ENCODE peak calls at places on chromosomes 12 and 14, in nine cellular contexts. One of them, this sample, is unnamed.

GRCh38 chr12:76268267-76268666 is 79.9 kb downstream of the BBS10 start:
- DNase-seq in GM23338: no peak
- DNase-seq in lung: no peak
- DNase-seq in AG10803: no peak
- DNase-seq in GM12865: no peak
- DNase-seq in thyroid gland: no peak
- DNase-seq in AG04450: no peak
- DNase-seq in neural progenitor cell: no peak
- DNase-seq in cardiac fibroblast: peak
- DNase-seq in this sample: no peak

GRCh38 chr14:94355191-94355794 is 32.2 kb upstream of the SERPINA6 start:
- DNase-seq in GM23338: peak
- DNase-seq in lung: peak
- DNase-seq in AG04450: peak
- DNase-seq in GM12865: no peak
- DNase-seq in cardiac fibroblast: peak
- DNase-seq in thyroid gland: peak
- DNase-seq in neural progenitor cell: peak
- DNase-seq in AG10803: peak
- DNase-seq in this sample: no peak

GRCh38 chr12:80946591-80946990 is 8.9 kb upstream of the LIN7A start:
- DNase-seq in AG04450: no peak
- DNase-seq in GM23338: no peak
- DNase-seq in GM12865: no peak
- DNase-seq in cardiac fibroblast: peak
- DNase-seq in lung: no peak
- DNase-seq in thyroid gland: no peak
- DNase-seq in AG10803: peak
- DNase-seq in neural progenitor cell: no peak
- DNase-seq in this sample: no peak

GRCh38 chr12:10753066-10753465 is 29.9 kb upstream of the YBX3 start:
- DNase-seq in GM12865: no peak
- DNase-seq in neural progenitor cell: no peak
- DNase-seq in cardiac fibroblast: peak
- DNase-seq in AG04450: peak
- DNase-seq in AG10803: peak
- DNase-seq in GM23338: no peak
- DNase-seq in thyroid gland: no peak
- DNase-seq in lung: no peak
- DNase-seq in this sample: no peak

GRCh38 chr12:14854586-14855163 is 11.3 kb upstream of the ART4 start:
- DNase-seq in lung: no peak
- DNase-seq in AG10803: peak
- DNase-seq in cardiac fibroblast: peak
- DNase-seq in AG04450: no peak
- DNase-seq in neural progenitor cell: no peak
- DNase-seq in GM12865: peak
- DNase-seq in thyroid gland: no peak
- DNase-seq in GM23338: no peak
- DNase-seq in this sample: no peak

GRCh38 chr12:105554856-105555255 is 224.4 kb downstream of the C12orf75 start:
- DNase-seq in lung: no peak
- DNase-seq in AG10803: no peak
- DNase-seq in GM12865: no peak
- DNase-seq in neural progenitor cell: no peak
- DNase-seq in GM23338: no peak
- DNase-seq in thyroid gland: no peak
- DNase-seq in AG04450: no peak
- DNase-seq in cardiac fibroblast: no peak
- DNase-seq in this sample: no peak

GRCh38 chr12:105957058-105957457 is 181.7 kb downstream of the NUAK1 start:
- DNase-seq in lung: no peak
- DNase-seq in AG10803: no peak
- DNase-seq in GM12865: no peak
- DNase-seq in GM23338: no peak
- DNase-seq in thyroid gland: no peak
- DNase-seq in neural progenitor cell: no peak
- DNase-seq in AG04450: no peak
- DNase-seq in cardiac fibroblast: no peak
- DNase-seq in this sample: no peak

GRCh38 chr12:109463776-109464175 is 13.3 kb downstream of the KCTD10 start:
- DNase-seq in AG04450: no peak
- DNase-seq in GM23338: no peak
- DNase-seq in lung: no peak
- DNase-seq in cardiac fibroblast: peak
- DNase-seq in thyroid gland: no peak
- DNase-seq in AG10803: peak
- DNase-seq in GM12865: no peak
- DNase-seq in neural progenitor cell: no peak
- DNase-seq in this sample: no peak

GRCh38 chr12:104458645-104459555 is 2.2 kb downstream of the CHST11 start:
- DNase-seq in AG04450: no peak
- DNase-seq in cardiac fibroblast: peak
- DNase-seq in AG10803: peak
- DNase-seq in lung: no peak
- DNase-seq in GM12865: peak
- DNase-seq in thyroid gland: no peak
- DNase-seq in neural progenitor cell: peak
- DNase-seq in GM23338: peak
- DNase-seq in this sample: no peak

GRCh38 chr12:45458238-45458637 is 242.3 kb downstream of the ANO6 start:
- DNase-seq in AG10803: no peak
- DNase-seq in GM12865: no peak
- DNase-seq in thyroid gland: no peak
- DNase-seq in GM23338: no peak
- DNase-seq in lung: no peak
- DNase-seq in AG04450: no peak
- DNase-seq in cardiac fibroblast: peak
- DNase-seq in neural progenitor cell: no peak
- DNase-seq in this sample: no peak

GRCh38 chr12:13534645-13535398 is 338.3 kb downstream of the EMP1 start:
- DNase-seq in GM12865: peak
- DNase-seq in cardiac fibroblast: peak
- DNase-seq in GM23338: peak
- DNase-seq in AG10803: peak
- DNase-seq in lung: peak
- DNase-seq in thyroid gland: peak
- DNase-seq in neural progenitor cell: peak
- DNase-seq in AG04450: peak
- DNase-seq in this sample: no peak

GRCh38 chr12:27554003-27554402 is 30.0 kb downstream of the PPFIBP1 start:
- DNase-seq in thyroid gland: no peak
- DNase-seq in GM12865: no peak
- DNase-seq in lung: no peak
- DNase-seq in GM23338: no peak
- DNase-seq in neural progenitor cell: no peak
- DNase-seq in cardiac fibroblast: no peak
- DNase-seq in AG10803: no peak
- DNase-seq in AG04450: no peak
- DNase-seq in this sample: no peak
- H3K4me3 ChIP-seq in thyroid gland: no peak
- H3K4me3 ChIP-seq in GM12865: no peak
- H3K4me3 ChIP-seq in lung: no peak
- H3K4me3 ChIP-seq in GM23338: no peak
- H3K4me3 ChIP-seq in neural progenitor cell: no peak
- H3K4me3 ChIP-seq in cardiac fibroblast: no peak
- H3K4me3 ChIP-seq in AG10803: no peak
- H3K4me3 ChIP-seq in AG04450: peak
- H3K4me3 ChIP-seq in this sample: no peak

GRCh38 chr12:116534341-116535121 is 24.6 kb upstream of the MAP1LC3B2 start:
- DNase-seq in AG10803: no peak
- DNase-seq in cardiac fibroblast: no peak
- DNase-seq in AG04450: no peak
- DNase-seq in GM23338: peak
- DNase-seq in lung: no peak
- DNase-seq in thyroid gland: peak
- DNase-seq in neural progenitor cell: peak
- DNase-seq in GM12865: no peak
- DNase-seq in this sample: no peak

GRCh38 chr12:116533343-116534248 is 25.6 kb upstream of the MAP1LC3B2 start:
- DNase-seq in lung: peak
- DNase-seq in GM23338: peak
- DNase-seq in neural progenitor cell: peak
- DNase-seq in AG10803: peak
- DNase-seq in GM12865: peak
- DNase-seq in cardiac fibroblast: peak
- DNase-seq in thyroid gland: peak
- DNase-seq in AG04450: peak
- DNase-seq in this sample: no peak

GRCh38 chr12:116529686-116530085 is 29.5 kb upstream of the MAP1LC3B2 start:
- DNase-seq in GM12865: no peak
- DNase-seq in AG04450: no peak
- DNase-seq in neural progenitor cell: no peak
- DNase-seq in thyroid gland: no peak
- DNase-seq in AG10803: peak
- DNase-seq in cardiac fibroblast: no peak
- DNase-seq in GM23338: no peak
- DNase-seq in lung: no peak
- DNase-seq in this sample: no peak

GRCh38 chr12:116532986-116533342 is 26.2 kb upstream of the MAP1LC3B2 start:
- DNase-seq in thyroid gland: no peak
- DNase-seq in GM12865: no peak
- DNase-seq in neural progenitor cell: no peak
- DNase-seq in GM23338: no peak
- DNase-seq in AG04450: no peak
- DNase-seq in lung: no peak
- DNase-seq in AG10803: no peak
- DNase-seq in cardiac fibroblast: no peak
- DNase-seq in this sample: no peak

DNA sequence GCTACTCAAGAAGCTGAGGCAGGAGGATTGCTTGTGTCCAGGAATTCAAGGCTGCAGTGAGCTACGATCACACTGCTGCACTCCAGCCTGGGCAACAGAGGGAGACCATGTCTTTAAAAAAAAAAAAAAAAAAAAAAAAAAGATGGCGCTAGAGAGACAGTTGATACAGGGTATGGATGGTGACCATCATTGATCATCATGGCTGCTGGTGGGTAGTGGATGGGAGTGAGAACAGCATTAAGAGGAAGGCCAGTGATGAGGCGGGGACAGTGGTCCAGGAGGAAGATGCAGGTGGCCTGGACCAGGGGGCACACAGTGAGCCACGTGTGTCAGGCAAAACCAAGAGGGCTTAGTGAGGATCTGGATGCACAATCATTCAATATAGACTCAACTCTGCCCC is 26.8 kb upstream of the MAP1LC3B2 start:
- DNase-seq in AG10803: no peak
- DNase-seq in neural progenitor cell: no peak
- DNase-seq in cardiac fibroblast: no peak
- DNase-seq in thyroid gland: no peak
- DNase-seq in GM23338: no peak
- DNase-seq in lung: no peak
- DNase-seq in AG04450: no peak
- DNase-seq in GM12865: no peak
- DNase-seq in this sample: no peak
- TF ChIP-seq CTCF in AG10803: no peak
- TF ChIP-seq CTCF in neural progenitor cell: no peak
- TF ChIP-seq CTCF in cardiac fibroblast: no peak
- TF ChIP-seq CTCF in thyroid gland: no peak
- TF ChIP-seq CTCF in GM23338: peak
- TF ChIP-seq CTCF in lung: no peak
- TF ChIP-seq CTCF in AG04450: no peak
- TF ChIP-seq CTCF in GM12865: no peak
- TF ChIP-seq CTCF in this sample: peak

GRCh38 chr14:76337619-76338545 is 38.1 kb upstream of the ESRRB start:
- DNase-seq in thyroid gland: no peak
- DNase-seq in cardiac fibroblast: no peak
- DNase-seq in AG04450: no peak
- DNase-seq in GM23338: no peak
- DNase-seq in AG10803: peak
- DNase-seq in lung: no peak
- DNase-seq in GM12865: no peak
- DNase-seq in neural progenitor cell: no peak
- DNase-seq in this sample: no peak
- H3K4me3 ChIP-seq in thyroid gland: no peak
- H3K4me3 ChIP-seq in cardiac fibroblast: no peak
- H3K4me3 ChIP-seq in AG04450: no peak
- H3K4me3 ChIP-seq in GM23338: no peak
- H3K4me3 ChIP-seq in AG10803: peak
- H3K4me3 ChIP-seq in lung: no peak
- H3K4me3 ChIP-seq in GM12865: no peak
- H3K4me3 ChIP-seq in neural progenitor cell: no peak
- H3K4me3 ChIP-seq in this sample: no peak

GRCh38 chr12:120254809-120255208 is 10.7 kb downstream of the PXN start:
- DNase-seq in GM12865: no peak
- DNase-seq in AG10803: no peak
- DNase-seq in lung: no peak
- DNase-seq in GM23338: peak
- DNase-seq in AG04450: no peak
- DNase-seq in thyroid gland: no peak
- DNase-seq in cardiac fibroblast: peak
- DNase-seq in neural progenitor cell: no peak
- DNase-seq in this sample: no peak
- TF ChIP-seq CTCF in GM12865: no peak
- TF ChIP-seq CTCF in AG10803: no peak
- TF ChIP-seq CTCF in lung: no peak
- TF ChIP-seq CTCF in GM23338: peak
- TF ChIP-seq CTCF in AG04450: no peak
- TF ChIP-seq CTCF in thyroid gland: no peak
- TF ChIP-seq CTCF in cardiac fibroblast: peak
- TF ChIP-seq CTCF in neural progenitor cell: peak
- TF ChIP-seq CTCF in this sample: peak

DNA sequence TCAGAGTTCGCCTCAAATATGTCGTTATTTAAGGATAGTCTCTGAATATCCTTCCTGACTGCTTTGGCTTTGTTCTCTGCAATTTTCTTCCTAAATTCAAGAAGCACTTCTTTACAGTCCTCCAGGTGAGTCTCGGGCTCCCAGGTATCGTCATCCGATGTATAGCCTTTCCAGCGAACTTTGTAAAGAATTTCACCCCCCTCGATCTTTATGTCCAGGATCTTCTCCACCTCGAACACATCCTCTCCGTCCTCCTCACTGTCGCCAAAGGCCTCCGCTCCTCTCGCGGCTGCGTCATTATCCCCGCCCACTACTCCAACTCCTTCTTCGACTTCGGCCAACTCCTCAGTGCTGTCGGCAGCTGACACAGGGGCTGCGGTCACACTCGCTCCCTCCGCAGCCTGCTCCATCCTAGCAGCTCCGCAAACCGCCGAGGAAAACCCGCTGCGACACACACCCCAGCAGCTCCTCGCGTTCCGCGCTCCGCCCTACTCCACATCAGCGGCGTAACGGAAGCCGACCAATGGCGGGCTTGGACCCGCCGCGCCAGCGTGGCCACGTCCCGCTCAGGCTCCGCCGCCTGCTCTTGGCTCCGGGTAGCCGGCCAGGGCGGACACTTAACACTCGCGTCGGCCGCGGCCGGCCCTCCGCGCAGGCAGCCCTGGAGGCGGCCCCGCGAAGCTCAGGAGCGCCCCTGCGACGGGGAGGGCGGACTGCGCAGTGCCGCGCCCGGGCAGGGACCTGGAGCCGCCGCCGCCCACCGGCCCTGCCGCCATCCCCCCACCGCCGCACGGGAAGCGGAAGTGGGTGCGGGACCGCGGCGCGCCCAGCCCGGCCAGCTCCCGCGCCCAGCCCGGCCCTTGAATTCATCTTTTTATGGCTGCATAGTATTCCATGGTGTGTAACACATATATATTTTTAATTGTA is 4.1 kb downstream of the CD163L1 start:
- DNase-seq in GM12865: no peak
- DNase-seq in lung: peak
- DNase-seq in AG04450: peak
- DNase-seq in thyroid gland: peak
- DNase-seq in GM23338: peak
- DNase-seq in cardiac fibroblast: peak
- DNase-seq in neural progenitor cell: peak
- DNase-seq in AG10803: peak
- DNase-seq in this sample: no peak
- H3K4me3 ChIP-seq in GM12865: no peak
- H3K4me3 ChIP-seq in lung: peak
- H3K4me3 ChIP-seq in AG04450: peak
- H3K4me3 ChIP-seq in thyroid gland: peak
- H3K4me3 ChIP-seq in GM23338: peak
- H3K4me3 ChIP-seq in cardiac fibroblast: peak
- H3K4me3 ChIP-seq in neural progenitor cell: peak
- H3K4me3 ChIP-seq in AG10803: peak
- H3K4me3 ChIP-seq in this sample: peak